ENCODE peak calls at places on chromosomes 6 and 20, in ten cellular contexts. U is NCI-H524; Q is T-helper 17 cell; G is neuronal stem cell; L is GM23248; J is fibroblast of gingiva; N is germinal center; Z is amniotic stem cell; Y is NCI-H2081; E is stimulated activated CD8-positive, alpha-beta memory T cell treated with anti-CD3 and anti-CD28 coated beads, Interleukin-4, amount 100 ng/mL, for 24 hours. O is an unnamed sample.

GRCh38 chr20:60167840-60168239 is 209.6 kb downstream of the CDH26 start:
- DNase-seq in U (no peak), Y (no peak), L (no peak), J (no peak), Q (no peak), N (no peak), G (no peak), Z (no peak), E (no peak), O (no peak)

GRCh38 chr6:156402227-156402626 is 375.0 kb upstream of the ARID1B start:
- DNase-seq in U (peak), G (no peak), Y (no peak), N (no peak), E (no peak), Q (no peak), J (no peak), Z (no peak), L (no peak), O (no peak)

GRCh38 chr6:88704980-88705379 is 258.4 kb downstream of the RNGTT start:
- DNase-seq in L (no peak), J (no peak), G (no peak), Z (no peak), U (no peak), E (no peak), Y (no peak), Q (no peak), N (no peak), O (no peak)

GRCh38 chr20:33945391-33946079 is 48.2 kb upstream of the RALY start:
- DNase-seq in E (no peak), Q (no peak), U (no peak), Y (no peak), N (no peak), L (peak), Z (no peak), G (no peak), J (peak), O (no peak)

GRCh38 chr6:12163149-12163548 is 127.0 kb upstream of the EDN1 start:
- DNase-seq in Z (no peak), J (no peak), L (no peak), Q (peak), Y (no peak), E (peak), N (no peak), G (no peak), U (no peak), O (peak)

GRCh38 chr20:14555676-14556075 is 218.3 kb upstream of the FLRT3 start:
- DNase-seq in Z (no peak), J (no peak), Q (no peak), L (no peak), U (no peak), Y (no peak), G (no peak), N (no peak), E (no peak), O (no peak)

GRCh38 chr20:43511879-43512278 is 4.4 kb downstream of the L3MBTL1 start:
- DNase-seq in Q (no peak), J (no peak), N (no peak), G (no peak), L (no peak), E (no peak), Y (no peak), Z (no peak), U (no peak), O (no peak)

GRCh38 chr6:92292067-92292466 is 1127.3 kb downstream of the EPHA7 start:
- DNase-seq in J (no peak), Y (no peak), G (no peak), N (no peak), L (no peak), U (no peak), Z (no peak), Q (no peak), E (no peak), O (no peak)

GRCh38 chr20:46458891-46459750 is 52.7 kb upstream of the ELMO2 start:
- DNase-seq in Y (no peak), Q (no peak), L (no peak), Z (no peak), E (no peak), N (no peak), U (no peak), J (no peak), G (peak), O (no peak)

GRCh38 chr6:72966628-72967280 is 258.5 kb downstream of the KHDC1L start:
- DNase-seq in L (peak), Z (peak), E (no peak), J (peak), U (no peak), G (no peak), N (no peak), Q (no peak), Y (no peak), O (no peak)

GRCh38 chr6:83313880-83314279 is 117.0 kb downstream of the ME1 start:
- DNase-seq in Z (no peak), E (no peak), G (no peak), Q (no peak), L (no peak), N (no peak), Y (no peak), U (no peak), J (no peak), O (no peak)

GRCh38 chr20:13681248-13682125 is 42.8 kb upstream of the TASP1 start:
- DNase-seq in G (no peak), Y (no peak), Q (no peak), Z (no peak), N (no peak), J (no peak), L (no peak), E (no peak), U (no peak), O (no peak)

GRCh38 chr20:58246346-58246745 is 17.9 kb upstream of the ANKRD60 start:
- DNase-seq in J (peak), G (no peak), Q (no peak), Y (no peak), Z (no peak), E (no peak), N (no peak), L (peak), U (no peak), O (no peak)

GRCh38 chr6:138086573-138087196 is 20.5 kb downstream of the PERP start:
- DNase-seq in N (no peak), Z (no peak), U (no peak), E (no peak), G (no peak), J (no peak), L (no peak), Y (no peak), Q (no peak), O (no peak)

GRCh38 chr20:13638162-13638495 is 603 bp downstream of the TASP1 start:
- DNase-seq in N (no peak), Q (no peak), L (no peak), Z (no peak), J (no peak), U (peak), G (no peak), E (no peak), Y (no peak), O (no peak)

GRCh38 chr6:7671581-7671980 is 54.3 kb upstream of the BMP6 start:
- DNase-seq in Z (no peak), G (no peak), Q (no peak), Y (no peak), N (no peak), E (no peak), J (peak), U (no peak), L (peak), O (no peak)

GRCh38 chr6:24283043-24283985 is 74.5 kb downstream of the DCDC2 start:
- DNase-seq in J (peak), L (peak), U (peak), N (peak), Q (no peak), Z (peak), G (peak), Y (peak), E (peak), O (no peak)

GRCh38 chr20:63478346-63479302 is 6.2 kb upstream of the KCNQ2 start:
- DNase-seq in Z (no peak), E (no peak), N (no peak), L (no peak), Y (no peak), Q (no peak), J (no peak), U (no peak), G (no peak), O (no peak)

GRCh38 chr20:2145376-2145775 is 43.7 kb downstream of the STK35 start:
- DNase-seq in N (no peak), L (peak), Y (no peak), G (no peak), E (no peak), J (no peak), Z (no peak), Q (no peak), U (no peak), O (no peak)

O was measured in T-helper 22 cell.